ENCODE peak calls at places on chromosomes 16 and 17, in five cellular contexts. One of them, this sample, is unnamed. For H3K4me1 and H3K27me3, the result is how much of the 10 kb centered on the place peaks cover.

GRCh38 chr17:66829883-66830282 is 5.0 kb upstream of the CACNG5 start:
- DNase-seq in stomach: no peak
- DNase-seq in tibial artery: no peak
- DNase-seq in lung: no peak
- DNase-seq in breast epithelium: no peak
- DNase-seq in this sample: no peak

GRCh38 chr16:19810817-19811731 is 73.6 kb downstream of the GPRC5B start:
- DNase-seq in breast epithelium: no peak
- DNase-seq in tibial artery: no peak
- DNase-seq in lung: no peak
- DNase-seq in stomach: no peak
- DNase-seq in this sample: no peak

GRCh38 chr16:75566889-75567255 is 693 bp downstream of the GABARAPL2 start:
- DNase-seq in lung: no peak
- DNase-seq in stomach: no peak
- DNase-seq in tibial artery: no peak
- DNase-seq in breast epithelium: no peak
- DNase-seq in this sample: no peak

GRCh38 chr16:12927591-12927990 is 26.2 kb downstream of the SHISA9 start:
- DNase-seq in stomach: no peak
- DNase-seq in breast epithelium: no peak
- DNase-seq in lung: no peak
- DNase-seq in tibial artery: no peak
- DNase-seq in this sample: no peak

GRCh38 chr17:70355185-70355584 is 185.9 kb downstream of the KCNJ2 start:
- DNase-seq in stomach: no peak
- DNase-seq in breast epithelium: no peak
- DNase-seq in lung: no peak
- DNase-seq in tibial artery: no peak
- DNase-seq in this sample: no peak

GRCh38 chr17:5226940-5227878 is 7.5 kb downstream of the SCIMP start:
- DNase-seq in lung: peak
- DNase-seq in tibial artery: no peak
- DNase-seq in breast epithelium: no peak
- DNase-seq in stomach: no peak
- DNase-seq in this sample: no peak

GRCh38 chr17:10516065-10516464 is 2.3 kb downstream of the MYH1 start:
- DNase-seq in breast epithelium: no peak
- DNase-seq in lung: no peak
- DNase-seq in tibial artery: no peak
- DNase-seq in stomach: no peak
- DNase-seq in this sample: no peak

GRCh38 chr17:57296231-57296630 is 39.9 kb downstream of the MSI2 start:
- DNase-seq in stomach: no peak
- DNase-seq in lung: no peak
- DNase-seq in breast epithelium: no peak
- DNase-seq in tibial artery: no peak
- DNase-seq in this sample: no peak

GRCh38 chr16:51818342-51818944 is 667.4 kb upstream of the SALL1 start:
- DNase-seq in stomach: peak
- DNase-seq in tibial artery: no peak
- DNase-seq in lung: no peak
- DNase-seq in breast epithelium: no peak
- DNase-seq in this sample: no peak

GRCh38 chr16:17351471-17352045 is 119.2 kb downstream of the XYLT1 start:
- DNase-seq in lung: no peak
- DNase-seq in tibial artery: no peak
- DNase-seq in breast epithelium: no peak
- DNase-seq in stomach: no peak
- DNase-seq in this sample: no peak

GRCh38 chr16:28186752-28187151 is 25.0 kb downstream of the XPO6 start:
- DNase-seq in tibial artery: no peak
- DNase-seq in lung: no peak
- DNase-seq in stomach: no peak
- DNase-seq in breast epithelium: no peak
- DNase-seq in this sample: no peak

GRCh38 chr17:39763046-39763800 is 25.5 kb downstream of the GRB7 start:
- DNase-seq in tibial artery: no peak
- DNase-seq in stomach: no peak
- DNase-seq in breast epithelium: no peak
- DNase-seq in lung: no peak
- DNase-seq in this sample: no peak

GRCh38 chr17:59506907-59507726 is 58.3 kb upstream of the DHX40 start:
- DNase-seq in breast epithelium: no peak
- DNase-seq in stomach: no peak
- DNase-seq in tibial artery: peak
- DNase-seq in lung: no peak
- DNase-seq in this sample: no peak

DNA sequence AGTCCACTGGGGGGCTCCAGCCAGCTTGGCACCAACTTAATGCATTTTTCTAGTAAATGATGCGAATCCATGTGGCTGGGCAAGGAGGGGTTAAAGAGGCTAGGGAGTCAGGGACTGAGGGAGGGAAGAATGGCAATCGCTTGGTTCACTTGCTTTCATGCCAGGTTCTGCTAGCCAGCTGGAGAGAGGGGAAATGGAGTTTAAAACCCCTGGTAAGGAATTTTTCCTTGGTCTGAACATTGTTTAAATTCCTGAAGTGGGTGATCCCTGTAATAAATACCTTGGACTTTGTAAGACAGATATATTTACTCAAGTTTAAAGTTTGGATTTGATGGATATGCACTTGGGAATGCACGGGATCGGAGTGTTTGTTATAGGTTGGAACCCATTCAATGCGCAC is 22.8 kb downstream of the ANKFN1 start:
- DNase-seq in tibial artery: no peak
- DNase-seq in stomach: no peak
- DNase-seq in breast epithelium: no peak
- DNase-seq in lung: no peak
- DNase-seq in this sample: no peak
- H3K4me1 ChIP-seq in tibial artery: under half
- H3K4me1 ChIP-seq in stomach: under half
- H3K4me1 ChIP-seq in breast epithelium: under half
- H3K4me1 ChIP-seq in lung: under half
- H3K4me1 ChIP-seq in this sample: under half

GRCh38 chr17:36722121-36722902 is 120.9 kb downstream of the MRM1 start:
- DNase-seq in stomach: peak
- DNase-seq in tibial artery: no peak
- DNase-seq in breast epithelium: no peak
- DNase-seq in lung: peak
- DNase-seq in this sample: peak
- H3K27me3 ChIP-seq in stomach: under half
- H3K27me3 ChIP-seq in tibial artery: half or more
- H3K27me3 ChIP-seq in breast epithelium: under half
- H3K27me3 ChIP-seq in lung: under half
- H3K27me3 ChIP-seq in this sample: under half

DNA sequence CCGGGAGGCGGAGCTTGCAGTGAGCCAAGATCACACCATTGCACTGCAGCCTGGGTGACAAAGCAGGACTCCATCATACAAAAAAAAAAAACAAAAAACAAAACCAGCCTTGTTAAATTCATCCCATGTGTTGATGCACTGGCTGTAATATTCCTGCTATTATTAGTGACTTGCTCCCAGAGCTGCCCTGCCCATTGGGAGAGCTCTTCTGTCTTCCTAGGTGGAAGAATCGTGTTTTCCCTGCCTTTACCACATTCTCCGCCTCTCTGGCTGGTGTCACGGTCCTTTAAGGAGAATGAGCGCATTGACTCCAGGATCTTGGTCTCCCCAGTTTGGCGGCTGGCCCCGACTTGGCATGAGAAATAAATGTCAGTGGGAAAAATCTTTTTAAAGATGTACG is 15.3 kb downstream of the RMI2 start:
- DNase-seq in stomach: no peak
- DNase-seq in breast epithelium: no peak
- DNase-seq in tibial artery: no peak
- DNase-seq in lung: no peak
- DNase-seq in this sample: no peak
- H3K4me1 ChIP-seq in stomach: half or more
- H3K4me1 ChIP-seq in breast epithelium: under half
- H3K4me1 ChIP-seq in tibial artery: under half
- H3K4me1 ChIP-seq in lung: under half
- H3K4me1 ChIP-seq in this sample: under half

GRCh38 chr17:32265896-32266388 is 310 bp downstream of the RHBDL3 start:
- DNase-seq in breast epithelium: no peak
- DNase-seq in lung: no peak
- DNase-seq in stomach: no peak
- DNase-seq in tibial artery: no peak
- DNase-seq in this sample: no peak

GRCh38 chr17:32266389-32267269 is 997 bp downstream of the RHBDL3 start:
- DNase-seq in lung: no peak
- DNase-seq in tibial artery: no peak
- DNase-seq in stomach: no peak
- DNase-seq in breast epithelium: no peak
- DNase-seq in this sample: no peak

GRCh38 chr17:32268734-32269288 is 3.2 kb downstream of the RHBDL3 start:
- DNase-seq in lung: no peak
- DNase-seq in stomach: no peak
- DNase-seq in tibial artery: no peak
- DNase-seq in breast epithelium: no peak
- DNase-seq in this sample: no peak

GRCh38 chr17:32269377-32269776 is 3.7 kb downstream of the RHBDL3 start:
- DNase-seq in stomach: no peak
- DNase-seq in tibial artery: no peak
- DNase-seq in breast epithelium: no peak
- DNase-seq in lung: no peak
- DNase-seq in this sample: no peak

GRCh38 chr17:32267690-32268205 is 2.1 kb downstream of the RHBDL3 start:
- DNase-seq in breast epithelium: no peak
- DNase-seq in lung: no peak
- DNase-seq in stomach: no peak
- DNase-seq in tibial artery: no peak
- DNase-seq in this sample: no peak
- H3K27me3 ChIP-seq in breast epithelium: under half
- H3K27me3 ChIP-seq in lung: under half
- H3K27me3 ChIP-seq in stomach: half or more
- H3K27me3 ChIP-seq in tibial artery: half or more
- H3K27me3 ChIP-seq in this sample: under half

GRCh38 chr17:20988001-20988641 is 54.7 kb downstream of the USP22 start:
- DNase-seq in stomach: no peak
- DNase-seq in breast epithelium: no peak
- DNase-seq in lung: no peak
- DNase-seq in tibial artery: no peak
- DNase-seq in this sample: no peak
- H3K4me1 ChIP-seq in stomach: under half
- H3K4me1 ChIP-seq in breast epithelium: under half
- H3K4me1 ChIP-seq in lung: under half
- H3K4me1 ChIP-seq in tibial artery: under half
- H3K4me1 ChIP-seq in this sample: under half

This sample was measured in ascending aorta.